ENCODE peak calls at places on chromosomes 5 and 9, in seven cellular contexts. One of them, this sample, is unnamed.

GRCh38 chr5:179285236-179285635 is 60.0 kb downstream of the ADAMTS2 start:
- DNase-seq in epithelial cell of proximal tubule: no peak
- DNase-seq in K562: no peak
- DNase-seq in stomach: no peak
- DNase-seq in heart left ventricle: peak
- DNase-seq in cardiac muscle cell: peak
- DNase-seq in MCF 10A: no peak
- DNase-seq in this sample: no peak

GRCh38 chr5:133953568-133954145 is 14.8 kb downstream of the C5orf15 start:
- DNase-seq in epithelial cell of proximal tubule: no peak
- DNase-seq in K562: no peak
- DNase-seq in stomach: no peak
- DNase-seq in heart left ventricle: no peak
- DNase-seq in cardiac muscle cell: no peak
- DNase-seq in MCF 10A: no peak
- DNase-seq in this sample: no peak

GRCh38 chr9:124242331-124243194 is 15.2 kb upstream of the NEK6 start:
- DNase-seq in epithelial cell of proximal tubule: no peak
- DNase-seq in K562: no peak
- DNase-seq in stomach: no peak
- DNase-seq in heart left ventricle: peak
- DNase-seq in cardiac muscle cell: peak
- DNase-seq in MCF 10A: no peak
- DNase-seq in this sample: peak

GRCh38 chr9:37904647-37905505 is 949 bp upstream of the SLC25A51 start:
- DNase-seq in epithelial cell of proximal tubule: no peak
- DNase-seq in K562: peak
- DNase-seq in stomach: no peak
- DNase-seq in heart left ventricle: no peak
- DNase-seq in cardiac muscle cell: no peak
- DNase-seq in MCF 10A: peak
- DNase-seq in this sample: no peak

GRCh38 chr5:141567513-141568117 is 51.2 kb downstream of the DIAPH1 start:
- DNase-seq in epithelial cell of proximal tubule: no peak
- DNase-seq in K562: peak
- DNase-seq in stomach: no peak
- DNase-seq in heart left ventricle: no peak
- DNase-seq in cardiac muscle cell: peak
- DNase-seq in MCF 10A: peak
- DNase-seq in this sample: no peak

GRCh38 chr5:156647034-156647451 is 203.1 kb upstream of the PPP1R2B start:
- DNase-seq in epithelial cell of proximal tubule: peak
- DNase-seq in K562: no peak
- DNase-seq in stomach: no peak
- DNase-seq in heart left ventricle: no peak
- DNase-seq in cardiac muscle cell: peak
- DNase-seq in MCF 10A: no peak
- DNase-seq in this sample: no peak

GRCh38 chr5:55021465-55021864 is 2.6 kb upstream of the GZMK start:
- DNase-seq in epithelial cell of proximal tubule: no peak
- DNase-seq in K562: no peak
- DNase-seq in stomach: no peak
- DNase-seq in heart left ventricle: no peak
- DNase-seq in cardiac muscle cell: no peak
- DNase-seq in MCF 10A: no peak
- DNase-seq in this sample: no peak

GRCh38 chr9:128568470-128569083 is 16.2 kb downstream of the SPTAN1 start:
- DNase-seq in epithelial cell of proximal tubule: no peak
- DNase-seq in K562: no peak
- DNase-seq in stomach: no peak
- DNase-seq in heart left ventricle: no peak
- DNase-seq in cardiac muscle cell: no peak
- DNase-seq in MCF 10A: no peak
- DNase-seq in this sample: no peak

GRCh38 chr9:95116820-95117204 is 200.7 kb downstream of the FANCC start:
- DNase-seq in epithelial cell of proximal tubule: no peak
- DNase-seq in K562: no peak
- DNase-seq in stomach: peak
- DNase-seq in heart left ventricle: no peak
- DNase-seq in cardiac muscle cell: no peak
- DNase-seq in MCF 10A: no peak
- DNase-seq in this sample: no peak

GRCh38 chr5:51382759-51383493 is at the start of gene ISL1:
- DNase-seq in epithelial cell of proximal tubule: no peak
- DNase-seq in K562: no peak
- DNase-seq in stomach: peak
- DNase-seq in heart left ventricle: peak
- DNase-seq in cardiac muscle cell: peak
- DNase-seq in MCF 10A: peak
- DNase-seq in this sample: no peak

GRCh38 chr5:68540798-68541590 is 325.4 kb downstream of the PIK3R1 start:
- DNase-seq in epithelial cell of proximal tubule: no peak
- DNase-seq in K562: no peak
- DNase-seq in stomach: no peak
- DNase-seq in heart left ventricle: no peak
- DNase-seq in cardiac muscle cell: no peak
- DNase-seq in MCF 10A: no peak
- DNase-seq in this sample: no peak

DNA sequence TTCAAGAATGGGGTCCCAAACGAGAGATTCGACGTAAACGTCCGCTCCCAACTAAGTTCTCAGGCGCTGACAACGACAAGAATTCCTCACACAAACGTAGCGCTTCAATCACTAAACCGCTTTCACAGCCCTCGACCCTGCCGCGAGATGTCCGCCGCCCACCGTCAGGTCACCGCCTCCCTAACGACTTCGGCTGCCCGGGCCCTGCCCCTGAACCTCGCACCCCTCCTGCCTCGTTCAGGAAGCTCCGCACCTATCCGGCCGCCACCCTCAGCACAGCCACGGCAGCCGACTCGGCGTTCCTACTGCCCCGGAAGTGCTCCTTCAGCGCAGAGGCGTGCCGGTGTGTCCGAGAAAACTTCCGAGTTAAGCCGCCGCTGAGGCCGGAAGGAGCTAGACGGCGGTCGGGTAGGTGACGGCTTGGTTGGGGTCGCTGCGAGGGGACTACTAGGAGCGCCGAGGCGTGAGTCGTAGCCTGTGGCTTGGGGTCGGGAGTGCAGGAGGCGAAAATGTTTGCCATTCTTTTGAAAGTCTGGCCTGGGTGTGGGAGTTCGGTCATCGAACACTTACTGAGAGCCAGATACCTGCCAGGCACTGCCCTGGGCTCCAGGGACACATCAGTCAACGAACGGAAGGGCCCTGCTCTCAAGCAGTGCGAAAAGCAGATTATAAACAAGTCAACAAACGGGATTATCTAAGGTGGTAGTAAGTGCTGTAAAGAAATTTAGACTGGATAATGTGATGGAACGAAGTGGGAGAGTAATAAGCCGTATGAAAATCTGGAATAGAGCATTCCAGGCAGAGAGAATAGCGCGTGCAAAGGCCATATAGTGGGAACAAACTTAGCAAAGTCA is at the start of the genes FAM114A2 and MFAP3:
- DNase-seq in epithelial cell of proximal tubule: peak
- DNase-seq in K562: peak
- DNase-seq in stomach: peak
- DNase-seq in heart left ventricle: peak
- DNase-seq in cardiac muscle cell: peak
- DNase-seq in MCF 10A: peak
- DNase-seq in this sample: peak
- TF ChIP-seq CTCF in epithelial cell of proximal tubule: no peak
- TF ChIP-seq CTCF in K562: no peak
- TF ChIP-seq CTCF in stomach: no peak
- TF ChIP-seq CTCF in heart left ventricle: no peak
- TF ChIP-seq CTCF in cardiac muscle cell: no peak
- TF ChIP-seq CTCF in MCF 10A: no peak
- TF ChIP-seq CTCF in this sample: no peak

DNA sequence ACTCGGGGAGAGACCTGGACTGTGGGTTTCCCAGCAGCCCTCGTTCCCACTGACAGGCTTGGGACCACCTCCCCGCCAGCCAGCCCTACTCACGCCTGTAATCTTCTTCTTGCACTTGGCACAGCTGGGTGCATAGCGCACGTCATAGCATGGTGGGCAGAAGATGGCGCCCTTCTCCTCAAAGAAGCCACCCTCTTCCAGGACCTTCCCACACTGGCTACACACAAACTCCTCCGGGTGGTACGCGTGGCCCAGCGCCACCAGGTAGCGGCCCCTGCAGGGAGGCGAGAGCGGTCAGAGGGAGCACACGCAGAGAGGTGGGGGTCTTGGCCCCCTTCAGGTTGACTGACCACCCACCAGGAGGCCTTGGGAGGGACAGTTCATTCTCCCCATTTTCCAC is 9.4 kb downstream of the PDLIM7 start:
- DNase-seq in epithelial cell of proximal tubule: no peak
- DNase-seq in K562: no peak
- DNase-seq in stomach: no peak
- DNase-seq in heart left ventricle: no peak
- DNase-seq in cardiac muscle cell: no peak
- DNase-seq in MCF 10A: no peak
- DNase-seq in this sample: no peak
- TF ChIP-seq CTCF in epithelial cell of proximal tubule: no peak
- TF ChIP-seq CTCF in K562: no peak
- TF ChIP-seq CTCF in stomach: no peak
- TF ChIP-seq CTCF in heart left ventricle: no peak
- TF ChIP-seq CTCF in cardiac muscle cell: no peak
- TF ChIP-seq CTCF in MCF 10A: no peak
- TF ChIP-seq CTCF in this sample: peak

GRCh38 chr5:87885727-87886126 is 382.9 kb downstream of the TMEM161B start:
- DNase-seq in epithelial cell of proximal tubule: no peak
- DNase-seq in K562: no peak
- DNase-seq in stomach: no peak
- DNase-seq in heart left ventricle: no peak
- DNase-seq in cardiac muscle cell: no peak
- DNase-seq in MCF 10A: no peak
- DNase-seq in this sample: no peak
- TF ChIP-seq CTCF in epithelial cell of proximal tubule: no peak
- TF ChIP-seq CTCF in K562: no peak
- TF ChIP-seq CTCF in stomach: no peak
- TF ChIP-seq CTCF in heart left ventricle: no peak
- TF ChIP-seq CTCF in cardiac muscle cell: no peak
- TF ChIP-seq CTCF in MCF 10A: no peak
- TF ChIP-seq CTCF in this sample: no peak

GRCh38 chr9:6199596-6199995 is 16.0 kb upstream of the IL33 start:
- DNase-seq in epithelial cell of proximal tubule: no peak
- DNase-seq in K562: no peak
- DNase-seq in stomach: no peak
- DNase-seq in heart left ventricle: no peak
- DNase-seq in cardiac muscle cell: no peak
- DNase-seq in MCF 10A: no peak
- DNase-seq in this sample: no peak

GRCh38 chr9:6198251-6198650 is 17.4 kb upstream of the IL33 start:
- DNase-seq in epithelial cell of proximal tubule: no peak
- DNase-seq in K562: no peak
- DNase-seq in stomach: no peak
- DNase-seq in heart left ventricle: no peak
- DNase-seq in cardiac muscle cell: no peak
- DNase-seq in MCF 10A: no peak
- DNase-seq in this sample: no peak

GRCh38 chr9:6194934-6195333 is 20.7 kb upstream of the IL33 start:
- DNase-seq in epithelial cell of proximal tubule: no peak
- DNase-seq in K562: peak
- DNase-seq in stomach: no peak
- DNase-seq in heart left ventricle: no peak
- DNase-seq in cardiac muscle cell: no peak
- DNase-seq in MCF 10A: peak
- DNase-seq in this sample: no peak

GRCh38 chr9:6195714-6196360 is 19.8 kb upstream of the IL33 start:
- DNase-seq in epithelial cell of proximal tubule: no peak
- DNase-seq in K562: no peak
- DNase-seq in stomach: no peak
- DNase-seq in heart left ventricle: no peak
- DNase-seq in cardiac muscle cell: no peak
- DNase-seq in MCF 10A: no peak
- DNase-seq in this sample: no peak

GRCh38 chr9:6197330-6197729 is 18.3 kb upstream of the IL33 start:
- DNase-seq in epithelial cell of proximal tubule: no peak
- DNase-seq in K562: no peak
- DNase-seq in stomach: no peak
- DNase-seq in heart left ventricle: no peak
- DNase-seq in cardiac muscle cell: no peak
- DNase-seq in MCF 10A: peak
- DNase-seq in this sample: peak
- TF ChIP-seq CTCF in epithelial cell of proximal tubule: peak
- TF ChIP-seq CTCF in K562: peak
- TF ChIP-seq CTCF in stomach: peak
- TF ChIP-seq CTCF in heart left ventricle: peak
- TF ChIP-seq CTCF in cardiac muscle cell: peak
- TF ChIP-seq CTCF in MCF 10A: peak
- TF ChIP-seq CTCF in this sample: no peak